ENCODE peak calls at places on chromosomes 12 and 14, in five cellular contexts. R is IMR-90, L is mesenchymal stem cell, G is trophoblast cell, W is mesendoderm. Z is an unnamed sample.
A peak's percentile ranks its signal among the peaks of the same experiment; 100 is the strongest.

GRCh38 chr12:25187781-25188180 is 7.2 kb downstream of the DNAI7 start:
- DNase-seq in R (peak; percentile 94), L (peak; percentile 85), G (no peak), W (no peak), Z (no peak)

GRCh38 chr12:109304485-109304884 is 4.6 kb downstream of the FOXN4 start:
- DNase-seq in R (no peak), L (no peak), G (no peak), W (no peak), Z (no peak)

GRCh38 chr14:58878740-58879139 is 241.0 kb downstream of the DACT1 start:
- DNase-seq in R (peak; percentile 9), L (no peak), G (no peak), W (peak; percentile 66), Z (no peak)

GRCh38 chr14:23009483-23009938 is 432 bp downstream of the C14orf93 start:
- DNase-seq in R (no peak), L (no peak), G (no peak), W (no peak), Z (no peak)

GRCh38 chr12:99915251-99916082 is 69.3 kb downstream of the ANKS1B start:
- DNase-seq in R (peak; percentile 65), L (peak; percentile 82), G (no peak), W (no peak), Z (no peak)

GRCh38 chr12:108854453-108855283 is 2.7 kb downstream of the SSH1 start:
- DNase-seq in R (peak; percentile 100), L (peak; percentile 100), G (peak; percentile 48), W (no peak), Z (no peak)

GRCh38 chr12:112061127-112061526 is 47.5 kb downstream of the NAA25 start:
- DNase-seq in R (no peak), L (no peak), G (no peak), W (no peak), Z (no peak)

GRCh38 chr14:54174437-54174836 is 217.8 kb upstream of the BMP4 start:
- DNase-seq in R (no peak), L (peak; percentile 42), G (no peak), W (no peak), Z (no peak)

GRCh38 chr14:78638926-78639325 is 468.8 kb downstream of the NRXN3 start:
- DNase-seq in R (no peak), L (no peak), G (no peak), W (no peak), Z (no peak)

GRCh38 chr14:55739967-55740707 is 160.1 kb downstream of the KTN1 start:
- DNase-seq in R (no peak), L (no peak), G (no peak), W (no peak), Z (no peak)

GRCh38 chr12:75705749-75706719 is 194.6 kb upstream of the KRR1 start:
- DNase-seq in R (peak; percentile 100), L (peak; percentile 98), G (no peak), W (no peak), Z (no peak)

GRCh38 chr14:54207476-54207875 is 189.3 kb upstream of the CDKN3 start:
- DNase-seq in R (no peak), L (no peak), G (no peak), W (no peak), Z (no peak)

GRCh38 chr12:63917864-63918742 is 73.6 kb downstream of the SRGAP1 start:
- DNase-seq in R (peak; percentile 96), L (peak; percentile 97), G (peak; percentile 99), W (no peak), Z (no peak)

GRCh38 chr14:100268591-100269207 is 29.8 kb downstream of the YY1 start:
- DNase-seq in R (no peak), L (no peak), G (no peak), W (no peak), Z (no peak)

GRCh38 chr14:90704362-90705051 is 111.7 kb downstream of the TTC7B start:
- DNase-seq in R (peak; percentile 63), L (no peak), G (peak; percentile 71), W (no peak), Z (no peak)

GRCh38 chr12:67747869-67748760 is 99.6 kb downstream of the DYRK2 start:
- DNase-seq in R (peak; percentile 72), L (peak; percentile 49), G (no peak), W (no peak), Z (no peak)

GRCh38 chr12:56687225-56688128 is 607 bp downstream of the PTGES3 start:
- DNase-seq in R (no peak), L (peak; percentile 62), G (peak; percentile 57), W (no peak), Z (no peak)

GRCh38 chr14:65237023-65237814 is 134.9 kb upstream of the MAX start:
- DNase-seq in R (peak; percentile 49), L (peak; percentile 63), G (no peak), W (no peak), Z (no peak)

GRCh38 chr14:81826080-81826479 is 292.4 kb upstream of the SEL1L start:
- DNase-seq in R (no peak), L (no peak), G (no peak), W (peak; percentile 14), Z (no peak)

GRCh38 chr12:114414866-114415524 is 9.1 kb upstream of the TBX5 start:
- DNase-seq in R (peak; percentile 68), L (no peak), G (no peak), W (no peak), Z (no peak)

GRCh38 chr14:92939699-92940098 is 16.7 kb downstream of the CHGA start:
- DNase-seq in R (no peak), L (no peak), G (no peak), W (no peak), Z (no peak)

GRCh38 chr12:132170094-132170636 is 25.9 kb downstream of the NOC4L start:
- DNase-seq in R (peak; percentile 75), L (peak; percentile 51), G (no peak), W (no peak), Z (no peak)

GRCh38 chr12:55829967-55830600 is 697 bp upstream of the DNAJC14 start:
- DNase-seq in R (no peak), L (no peak), G (peak; percentile 48), W (peak; percentile 71), Z (no peak)

GRCh38 chr14:47191693-47192092 is 483.7 kb downstream of the MDGA2 start:
- DNase-seq in R (no peak), L (no peak), G (no peak), W (no peak), Z (no peak)

GRCh38 chr12:122854554-122854953 is 19.3 kb downstream of the HIP1R start:
- DNase-seq in R (no peak), L (no peak), G (no peak), W (no peak), Z (no peak)

GRCh38 chr12:130714091-130714590 is 2.0 kb downstream of the RIMBP2 start:
- DNase-seq in R (no peak), L (no peak), G (no peak), W (peak; percentile 56), Z (no peak)

GRCh38 chr14:26963696-26964095 is 365.9 kb upstream of the NOVA1 start:
- DNase-seq in R (no peak), L (peak; percentile 88), G (peak; percentile 2), W (no peak), Z (no peak)

GRCh38 chr12:93153321-93153720 is 224.2 kb upstream of the EEA1 start:
- DNase-seq in R (peak; percentile 86), L (no peak), G (no peak), W (no peak), Z (no peak)

GRCh38 chr12:120784804-120785203 is 59.2 kb downstream of the ACADS start:
- DNase-seq in R (no peak), L (no peak), G (no peak), W (no peak), Z (no peak)

DNA sequence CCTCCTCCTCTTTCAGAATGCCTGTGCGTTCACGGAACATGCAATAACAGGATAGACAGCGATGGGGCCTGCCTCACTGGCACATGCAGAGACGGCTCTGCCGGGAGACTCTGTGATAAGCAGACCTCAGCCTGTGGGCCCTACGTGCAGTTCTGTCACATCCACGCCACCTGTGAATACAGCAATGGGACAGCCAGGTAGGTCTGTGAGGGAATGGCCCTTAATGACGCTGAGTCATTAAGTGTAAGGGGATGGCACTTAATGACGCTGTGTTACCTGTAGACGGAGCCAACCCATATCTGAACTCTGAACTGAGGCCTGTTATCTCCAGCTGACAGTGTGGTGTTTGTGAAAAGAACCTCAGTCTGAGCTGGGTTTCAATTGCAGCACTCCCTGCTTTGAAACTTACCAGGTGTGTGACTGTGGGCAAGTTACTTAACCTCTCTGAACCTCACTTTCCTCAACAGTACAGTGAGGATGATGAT is 86.9 kb downstream of the STAB2 start:
- DNase-seq in R (no peak), L (no peak), G (peak; percentile 70), W (no peak), Z (no peak)
- H4K8ac ChIP-seq in R (no peak overlapping the region), L (no peak overlapping the region), G (no peak overlapping the region), W (no peak overlapping the region), Z (no peak overlapping the region)

DNA sequence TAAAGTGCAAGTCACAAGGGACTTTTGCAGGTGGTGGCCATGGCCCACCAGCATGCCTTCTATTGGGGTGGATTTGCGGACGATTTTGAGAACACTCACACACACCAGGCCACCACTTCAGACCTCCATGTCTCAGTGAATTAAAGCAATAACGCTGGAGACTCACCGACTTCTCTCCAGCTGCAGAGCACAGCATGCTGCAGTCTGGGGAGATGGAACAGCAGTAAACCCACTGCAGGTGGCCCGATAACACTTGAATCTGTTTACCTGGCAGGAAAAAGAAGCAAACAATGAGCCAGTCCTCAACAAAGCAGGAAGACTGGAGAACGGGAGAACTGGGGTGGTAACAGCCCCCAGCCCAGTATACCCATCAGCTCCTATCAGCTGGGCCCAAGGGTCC is 21.6 kb downstream of the RFC5 start:
- DNase-seq in R (no peak), L (no peak), G (no peak), W (no peak), Z (no peak)
- H3K36me3 ChIP-seq in R (peaks cover 63% of the 10 kb centered on the region), L (peaks cover 65% of the 10 kb centered on the region), G (peaks cover 58% of the 10 kb centered on the region), W (peaks cover 36% of the 10 kb centered on the region), Z (peaks cover 40% of the 10 kb centered on the region)

GRCh38 chr14:68824207-68824516 is 31.3 kb upstream of the ZFP36L1 start:
- DNase-seq in R (no peak), L (no peak), G (no peak), W (no peak), Z (no peak)
- H4K8ac ChIP-seq in R (peak overlapping the region; percentile 88), L (no peak overlapping the region), G (peak overlapping the region; percentile 44), W (no peak overlapping the region), Z (peak overlapping the region; percentile 75)

DNA sequence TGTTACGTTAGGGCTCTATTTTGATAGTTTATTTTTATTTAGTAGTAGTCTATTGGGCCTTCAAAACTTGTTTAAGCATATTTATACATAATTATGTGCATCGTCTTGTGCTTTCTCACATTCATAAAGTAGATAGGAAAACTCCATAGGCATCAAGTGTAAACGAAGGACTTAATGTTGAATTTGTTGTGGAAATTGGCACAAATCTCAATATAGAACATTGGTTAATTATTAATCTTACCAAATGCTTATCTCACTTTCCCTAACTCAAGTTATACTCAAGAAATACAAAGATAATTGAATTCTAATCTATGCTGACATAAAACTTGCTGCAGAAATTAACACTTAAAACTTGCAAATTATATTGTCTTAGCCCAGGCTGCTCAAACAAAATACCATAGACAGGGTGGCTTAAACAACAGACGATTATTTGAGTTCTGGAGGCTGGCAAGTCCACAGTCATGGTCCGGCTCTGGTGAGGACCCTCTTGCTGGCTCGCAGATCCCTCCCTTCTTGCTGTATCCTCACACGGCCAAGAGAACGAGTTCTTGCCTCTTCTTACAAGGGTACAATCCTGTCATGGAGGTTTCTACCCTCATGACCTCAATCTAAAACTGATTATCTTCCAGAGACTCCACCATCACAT is 18.8 kb downstream of the STYX start:
- DNase-seq in R (no peak), L (no peak), G (no peak), W (no peak), Z (no peak)
- H3K36me3 ChIP-seq in R (peaks cover 5% of the 10 kb centered on the region), L (peaks cover 5% of the 10 kb centered on the region), G (peaks cover 6% of the 10 kb centered on the region), W (no peaks in the 10 kb centered on the region), Z (peaks cover 79% of the 10 kb centered on the region)

GRCh38 chr12:47819544-47819901 is 180 bp downstream of the HDAC7 start:
- DNase-seq in R (no peak), L (no peak), G (no peak), W (no peak), Z (no peak)
- H4K8ac ChIP-seq in R (no peak overlapping the region), L (peak overlapping the region; percentile 83), G (peak overlapping the region; percentile 86), W (peak overlapping the region; percentile 90), Z (no peak overlapping the region)

GRCh38 chr14:88616697-88617096 is 53.9 kb downstream of the ZC3H14 start:
- DNase-seq in R (no peak), L (no peak), G (no peak), W (no peak), Z (no peak)
- H3K36me3 ChIP-seq in R (peaks cover 8% of the 10 kb centered on the region), L (peaks cover 6% of the 10 kb centered on the region), G (peaks cover 10% of the 10 kb centered on the region), W (peaks cover 2% of the 10 kb centered on the region), Z (peaks cover 52% of the 10 kb centered on the region)